ENCODE peak calls at places on chromosomes 1 and 21, in five cellular contexts. S is stimulated activated CD4-positive, alpha-beta T cell treated with anti-CD3 and anti-CD28 coated beads, Interleukin-1b, Interleukin-23, amount 100 ng/mL, for 24 hours; P is effector CD4-positive, alpha-beta T cell; Y is GM10248; G is fibroblast of mammary gland. M is an unnamed sample.

GRCh38 chr1:67880056-67880601 is 46.9 kb upstream of the GNG12 start:
- DNase-seq in S (no peak), P (no peak), Y (no peak), G (peak; percentile 92), M (no peak)

GRCh38 chr1:23936481-23937176 is 23.0 kb upstream of the PNRC2 start:
- DNase-seq in S (no peak), P (no peak), Y (no peak), G (no peak), M (no peak)

GRCh38 chr1:15148475-15148874 is 5.1 kb upstream of the TMEM51 start:
- DNase-seq in S (no peak), P (no peak), Y (no peak), G (no peak), M (no peak)

GRCh38 chr1:46003315-46003714 is 129.1 kb downstream of the PIK3R3 start:
- DNase-seq in S (no peak), P (no peak), Y (no peak), G (no peak), M (no peak)

GRCh38 chr1:213572939-213573647 is 414.7 kb upstream of the PROX1 start:
- DNase-seq in S (no peak), P (no peak), Y (no peak), G (no peak), M (no peak)

GRCh38 chr1:54335396-54336056 is 70.7 kb downstream of the SSBP3 start:
- DNase-seq in S (no peak), P (no peak), Y (no peak), G (peak; percentile 94), M (no peak)

GRCh38 chr1:27605796-27606707 is 2.1 kb upstream of the AHDC1 start:
- DNase-seq in S (no peak), P (peak; percentile 54), Y (peak; percentile 54), G (peak; percentile 60), M (peak; percentile 73)

GRCh38 chr1:193040011-193040410 is 19.1 kb downstream of the UCHL5 start:
- DNase-seq in S (no peak), P (no peak), Y (no peak), G (no peak), M (no peak)

GRCh38 chr1:41811978-41812852 is 106.5 kb downstream of the HIVEP3 start:
- DNase-seq in S (peak; percentile 38), P (no peak), Y (peak; percentile 71), G (peak; percentile 94), M (peak; percentile 64)

GRCh38 chr1:16248007-16248436 is 11.0 kb upstream of the CPLANE2 start:
- DNase-seq in S (no peak), P (no peak), Y (no peak), G (no peak), M (no peak)

GRCh38 chr1:240515505-240515904 is 96.5 kb downstream of the GREM2 start:
- DNase-seq in S (no peak), P (no peak), Y (no peak), G (peak; percentile 11), M (no peak)

GRCh38 chr1:60573121-60573520 is 499.6 kb upstream of the C1orf87 start:
- DNase-seq in S (no peak), P (no peak), Y (no peak), G (peak; percentile 76), M (no peak)

GRCh38 chr1:237033804-237034203 is 8.2 kb upstream of the RYR2 start:
- DNase-seq in S (no peak), P (no peak), Y (no peak), G (no peak), M (no peak)

GRCh38 chr1:15962671-15963362 is 13.1 kb downstream of the ZBTB17 start:
- DNase-seq in S (no peak), P (no peak), Y (no peak), G (no peak), M (no peak)

GRCh38 chr1:156499194-156499702 is 1.3 kb downstream of the MEF2D start:
- DNase-seq in S (no peak), P (no peak), Y (no peak), G (no peak), M (no peak)

GRCh38 chr1:27872802-27873665 is 690 bp downstream of the THEMIS2 start:
- DNase-seq in S (peak; percentile 22), P (no peak), Y (no peak), G (peak; percentile 67), M (peak; percentile 51)

GRCh38 chr1:55064071-55064581 is 24.8 kb downstream of the PCSK9 start:
- DNase-seq in S (no peak), P (no peak), Y (peak; percentile 29), G (no peak), M (no peak)

GRCh38 chr21:31750843-31751242 is 18.9 kb upstream of the SCAF4 start:
- DNase-seq in S (no peak), P (no peak), Y (no peak), G (peak; percentile 85), M (no peak)

GRCh38 chr1:112444269-112444668 is 48.3 kb downstream of the CTTNBP2NL start:
- DNase-seq in S (no peak), P (no peak), Y (no peak), G (peak; percentile 74), M (no peak)

GRCh38 chr1:108664426-108664950 is 3.6 kb upstream of the HENMT1 start:
- DNase-seq in S (no peak), P (no peak), Y (no peak), G (no peak), M (no peak)